ENCODE peak calls at places on chromosomes 4 and X, in five cellular contexts. U, J, R, O and W are unnamed samples.

GRCh38 chr4:40375620-40376019 is 40.5 kb downstream of the CHRNA9 start:
- DNase-seq in U (no peak), J (no peak), R (no peak), O (no peak), W (no peak)

GRCh38 chrX:38006778-38007177 is 425 bp downstream of the SYTL5 start:
- DNase-seq in J (no peak), O (no peak), R (no peak), U (no peak), W (no peak)

GRCh38 chr4:155085843-155086530 is 122.4 kb upstream of the NPY2R start:
- DNase-seq in O (peak; percentile 49), R (no peak), U (peak; percentile 75), J (no peak), W (peak; percentile 77)

GRCh38 chr4:236028-236427 is 69.2 kb downstream of the ZNF732 start:
- DNase-seq in O (no peak), U (no peak), J (no peak), R (no peak), W (no peak)

GRCh38 chr4:123596805-123597204 is 200.2 kb downstream of the SPRY1 start:
- DNase-seq in R (no peak), U (no peak), O (no peak), J (no peak), W (no peak)

GRCh38 chr4:153296424-153296823 is 48.1 kb upstream of the MND1 start:
- DNase-seq in R (peak; percentile 40), J (peak; percentile 90), O (peak; percentile 89), U (peak; percentile 62), W (peak; percentile 78)

GRCh38 chrX:103440621-103441020 is 64.3 kb downstream of the BEX3 start:
- DNase-seq in O (no peak), J (no peak), U (no peak), R (no peak), W (peak; percentile 45)

GRCh38 chr4:183838987-183839712 is 66.0 kb upstream of the STOX2 start:
- DNase-seq in O (peak; percentile 53), J (no peak), R (no peak), U (peak; percentile 19), W (peak; percentile 42)

GRCh38 chr4:184453402-184454160 is 20.8 kb downstream of the IRF2 start:
- DNase-seq in O (peak; percentile 83), R (no peak), U (peak; percentile 80), J (peak; percentile 78), W (peak; percentile 80)

GRCh38 chrX:153750126-153750774 is 13.8 kb upstream of the PLXNB3 start:
- DNase-seq in O (no peak), R (no peak), J (no peak), U (no peak), W (no peak)

GRCh38 chrX:153755136-153755535 is 8.9 kb upstream of the PLXNB3 start:
- DNase-seq in R (no peak), U (no peak), O (no peak), J (no peak), W (no peak)
- TF ChIP-seq CTCF in R (no peak), U (no peak), O (no peak), J (no peak), W (no peak)

GRCh38 chr4:1723131-1723801 is 1.9 kb downstream of the TACC3 start:
- DNase-seq in J (no peak), U (no peak), R (no peak), O (no peak), W (no peak)
- H3K4me3 ChIP-seq in J (no peak overlapping the region), U (no peak overlapping the region), R (no peak overlapping the region), O (no peak overlapping the region), W (no peak overlapping the region)

DNA sequence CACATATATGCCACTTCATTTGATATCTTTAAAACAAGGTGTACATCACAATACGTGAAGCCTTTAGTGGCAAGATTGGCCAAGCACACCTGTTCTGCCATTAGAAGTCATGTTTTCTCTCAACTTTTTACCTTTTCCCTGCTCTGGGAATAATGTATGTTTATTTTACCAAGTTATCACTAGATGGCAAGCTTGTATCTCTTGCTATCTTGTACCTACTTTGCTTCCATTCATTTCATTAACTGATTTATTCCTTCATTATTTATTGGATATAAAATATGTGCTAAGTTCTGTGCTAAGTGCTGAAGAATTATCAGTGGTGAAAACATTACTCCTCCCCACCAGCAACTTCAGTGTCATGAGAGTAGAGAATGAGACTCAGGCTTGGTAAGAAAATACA is 245.5 kb downstream of the ANK2 start:
- DNase-seq in R (no peak), J (no peak), U (no peak), O (no peak), W (no peak)
- TF ChIP-seq CTCF in R (peak; percentile 2), J (peak; percentile 24), U (no peak), O (no peak), W (no peak)

GRCh38 chr4:128384091-128384520 is 96.5 kb upstream of the PGRMC2 start:
- DNase-seq in R (peak; percentile 92), J (peak; percentile 96), U (peak; percentile 55), O (peak; percentile 39), W (peak; percentile 66)

GRCh38 chr4:128379860-128380259 is 92.2 kb upstream of the PGRMC2 start:
- DNase-seq in U (peak; percentile 42), O (peak; percentile 51), J (peak; percentile 53), R (no peak), W (peak; percentile 66)

GRCh38 chr4:128380306-128380705 is 92.7 kb upstream of the PGRMC2 start:
- DNase-seq in O (no peak), U (no peak), J (no peak), R (no peak), W (no peak)

GRCh38 chr4:128384765-128385164 is 97.2 kb upstream of the PGRMC2 start:
- DNase-seq in J (no peak), R (no peak), U (no peak), O (no peak), W (no peak)

GRCh38 chr4:128381748-128382559 is 94.3 kb upstream of the PGRMC2 start:
- DNase-seq in O (no peak), J (no peak), U (no peak), R (no peak), W (no peak)
- H3K4me3 ChIP-seq in O (no peak overlapping the region), J (no peak overlapping the region), U (no peak overlapping the region), R (no peak overlapping the region), W (no peak overlapping the region)

DNA sequence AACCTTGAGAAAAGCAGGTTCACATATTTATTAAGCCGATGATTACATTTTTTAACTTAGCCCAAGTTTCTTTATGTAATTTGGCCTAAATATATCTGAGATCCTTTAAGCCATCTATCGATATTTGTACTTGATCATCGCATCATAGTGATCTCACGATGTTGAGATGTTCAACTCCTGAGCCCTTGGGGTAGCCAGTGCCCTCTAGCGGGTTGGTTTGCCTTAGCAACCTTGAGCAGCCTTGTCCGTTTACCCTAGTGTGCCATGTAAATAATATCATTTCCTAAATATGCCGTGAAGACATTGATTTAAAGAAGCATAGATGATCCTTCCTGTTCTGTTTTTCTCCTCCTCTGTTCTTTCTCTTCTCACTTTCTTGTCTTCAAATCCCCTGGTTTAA is 432.2 kb downstream of the RPA4 start:
- DNase-seq in U (no peak), O (no peak), J (no peak), R (no peak), W (no peak)
- TF ChIP-seq CTCF in U (no peak), O (no peak), J (no peak), R (no peak), W (no peak)

DNA sequence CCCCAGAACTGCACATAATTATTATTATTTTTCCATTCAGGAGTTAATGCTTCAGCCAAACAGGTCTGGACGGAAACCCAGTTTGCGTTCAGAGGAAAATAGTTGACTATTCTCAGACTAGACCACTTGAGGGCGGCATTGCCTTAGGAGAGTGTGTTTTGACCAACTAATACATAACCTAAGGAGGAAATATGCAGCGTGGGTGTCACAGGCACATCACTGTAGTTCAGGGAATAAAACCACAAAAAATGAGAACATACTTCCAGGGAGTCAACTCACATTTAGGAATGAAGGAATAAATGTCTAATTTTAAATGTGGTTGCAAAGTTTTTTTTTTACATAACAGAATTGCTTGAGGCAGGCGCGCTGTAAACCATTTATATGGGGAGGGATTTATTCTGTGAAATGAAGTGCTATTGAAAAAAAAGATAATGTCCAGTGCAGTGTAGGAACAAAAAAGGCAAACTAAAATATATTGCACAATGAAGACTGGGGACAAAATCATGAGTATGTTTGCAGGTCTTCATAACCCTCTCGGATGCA is 93.3 kb downstream of the SYNPO2 start:
- DNase-seq in O (peak; percentile 86), J (peak; percentile 96), R (peak; percentile 88), U (peak; percentile 86), W (peak; percentile 93)
- H3K4me3 ChIP-seq in O (no peak overlapping the region), J (no peak overlapping the region), R (no peak overlapping the region), U (no peak overlapping the region), W (no peak overlapping the region)

GRCh38 chr4:8110071-8110986 is 48.3 kb downstream of the ABLIM2 start:
- DNase-seq in O (no peak), J (no peak), R (no peak), U (peak; percentile 4), W (no peak)
- TF ChIP-seq CTCF in O (no peak), J (no peak), R (no peak), U (peak; percentile 3), W (peak; percentile 17)

GRCh38 chrX:129783176-129783776 is 3.5 kb downstream of the SASH3 start:
- DNase-seq in O (no peak), R (no peak), J (no peak), U (no peak), W (no peak)
- H3K4me3 ChIP-seq in O (no peak overlapping the region), R (no peak overlapping the region), J (no peak overlapping the region), U (no peak overlapping the region), W (no peak overlapping the region)